ENCODE peak calls at places on chromosome 20, in seven cellular contexts. O is AG09309; C is erythroblast; W is kidney epithelial cell; M is NCI-H146; A is stimulated activated CD4-positive, alpha-beta T cell treated with anti-CD3 and anti-CD28 coated beads, Interleukin-15, amount 100 ng/mL, for 1 hour; T is Peyer's patch. H is an unnamed sample.

GRCh38 chr20:21562656-21563055 is 48.8 kb upstream of the NKX2-2 start:
- DNase-seq in O (no peak), M (no peak), A (no peak), W (no peak), C (no peak), T (no peak), H (no peak)

GRCh38 chr20:60569116-60569515 is 610.9 kb downstream of the CDH26 start:
- DNase-seq in M (no peak), C (no peak), O (no peak), T (no peak), A (no peak), W (no peak), H (no peak)

GRCh38 chr20:63100926-63101699 is 94.3 kb upstream of the BHLHE23 start:
- DNase-seq in M (no peak), O (no peak), C (no peak), T (no peak), W (no peak), A (no peak), H (peak; percentile 9)

GRCh38 chr20:31607640-31608255 is 2.7 kb downstream of the ID1 start:
- DNase-seq in O (no peak), M (no peak), C (no peak), A (no peak), T (no peak), W (no peak), H (peak; percentile 48)

GRCh38 chr20:35093245-35093884 is 758 bp upstream of the TRPC4AP start:
- DNase-seq in T (no peak), W (peak; percentile 59), C (no peak), A (peak; percentile 10), O (peak; percentile 80), M (peak; percentile 54), H (no peak)

GRCh38 chr20:47204008-47204745 is 152.3 kb downstream of the ZMYND8 start:
- DNase-seq in A (no peak), W (peak; percentile 26), M (no peak), O (no peak), C (no peak), T (no peak), H (no peak)

GRCh38 chr20:63735859-63736718 is at the start of gene LIME1:
- DNase-seq in M (no peak), C (no peak), O (no peak), A (no peak), T (peak; percentile 83), W (no peak), H (no peak)

GRCh38 chr20:8331740-8332412 is 199.8 kb downstream of the PLCB1 start:
- DNase-seq in C (no peak), M (no peak), W (no peak), O (no peak), T (no peak), A (no peak), H (peak; percentile 60)

GRCh38 chr20:36975085-36975829 is 23.7 kb upstream of the SAMHD1 start:
- DNase-seq in A (no peak), C (no peak), M (no peak), W (no peak), T (peak; percentile 67), O (no peak), H (no peak)

GRCh38 chr20:42074944-42075343 is 456.8 kb upstream of the CHD6 start:
- DNase-seq in A (no peak), W (no peak), C (no peak), O (no peak), M (no peak), T (no peak), H (no peak)

GRCh38 chr20:36528176-36528874 is 13.0 kb upstream of the MYL9 start:
- DNase-seq in O (no peak), A (no peak), C (no peak), W (no peak), M (no peak), T (no peak), H (no peak)

GRCh38 chr20:62405981-62406513 is 1.0 kb downstream of the CABLES2 start:
- DNase-seq in C (no peak), O (no peak), T (no peak), A (no peak), M (no peak), W (no peak), H (peak; percentile 56)

GRCh38 chr20:16518068-16518783 is 55.0 kb downstream of the KIF16B start:
- DNase-seq in O (peak; percentile 8), T (no peak), M (peak; percentile 20), A (no peak), W (peak; percentile 5), C (peak; percentile 12), H (no peak)

GRCh38 chr20:50885068-50885467 is 46.2 kb downstream of the ADNP start:
- DNase-seq in A (no peak), C (no peak), T (no peak), W (no peak), M (no peak), O (no peak), H (no peak)

GRCh38 chr20:967796-968742 is 34.0 kb downstream of the RSPO4 start:
- DNase-seq in M (no peak), O (no peak), A (no peak), T (no peak), C (peak; percentile 44), W (no peak), H (no peak)

H was measured in left cardiac atrium.